ENCODE peak calls at places on chromosomes 2 and 18, in six cellular contexts. One of them, this sample, is unnamed.

GRCh38 chr2:199309411-199309810 is 148.3 kb downstream of the SATB2 start:
- DNase-seq in Panc1: no peak
- DNase-seq in CD8-positive, alpha-beta memory T cell: no peak
- DNase-seq in ascending aorta: no peak
- DNase-seq in PC-9: no peak
- DNase-seq in tibial nerve: no peak
- DNase-seq in this sample: no peak

GRCh38 chr18:76822510-76823165 is at the start of gene ZNF236:
- DNase-seq in PC-9: peak; percentile 41
- DNase-seq in Panc1: no peak
- DNase-seq in tibial nerve: peak; percentile 50
- DNase-seq in CD8-positive, alpha-beta memory T cell: peak; percentile 56
- DNase-seq in ascending aorta: no peak
- DNase-seq in this sample: peak; percentile 75

GRCh38 chr18:50527636-50528307 is 32.1 kb upstream of the MAPK4 start:
- DNase-seq in tibial nerve: no peak
- DNase-seq in ascending aorta: no peak
- DNase-seq in Panc1: no peak
- DNase-seq in PC-9: no peak
- DNase-seq in CD8-positive, alpha-beta memory T cell: no peak
- DNase-seq in this sample: no peak

GRCh38 chr2:126531029-126531428 is 124.9 kb upstream of the GYPC start:
- DNase-seq in PC-9: no peak
- DNase-seq in CD8-positive, alpha-beta memory T cell: no peak
- DNase-seq in Panc1: no peak
- DNase-seq in ascending aorta: no peak
- DNase-seq in tibial nerve: no peak
- DNase-seq in this sample: no peak

GRCh38 chr2:12717988-12718661 is 1.4 kb downstream of the TRIB2 start:
- DNase-seq in ascending aorta: no peak
- DNase-seq in Panc1: no peak
- DNase-seq in PC-9: peak; percentile 32
- DNase-seq in CD8-positive, alpha-beta memory T cell: no peak
- DNase-seq in tibial nerve: no peak
- DNase-seq in this sample: no peak

GRCh38 chr2:168577885-168578284 is 121.8 kb downstream of the CERS6 start:
- DNase-seq in CD8-positive, alpha-beta memory T cell: no peak
- DNase-seq in Panc1: no peak
- DNase-seq in ascending aorta: no peak
- DNase-seq in PC-9: no peak
- DNase-seq in tibial nerve: no peak
- DNase-seq in this sample: no peak

GRCh38 chr18:22024924-22025323 is 144.5 kb upstream of the GATA6 start:
- DNase-seq in tibial nerve: no peak
- DNase-seq in CD8-positive, alpha-beta memory T cell: no peak
- DNase-seq in ascending aorta: no peak
- DNase-seq in Panc1: no peak
- DNase-seq in PC-9: no peak
- DNase-seq in this sample: no peak

GRCh38 chr2:159902722-159903121 is 104.7 kb upstream of the CD302 start:
- DNase-seq in CD8-positive, alpha-beta memory T cell: no peak
- DNase-seq in PC-9: no peak
- DNase-seq in ascending aorta: no peak
- DNase-seq in tibial nerve: no peak
- DNase-seq in Panc1: no peak
- DNase-seq in this sample: no peak

GRCh38 chr2:175123254-175123653 is 44.7 kb downstream of the ATF2 start:
- DNase-seq in ascending aorta: no peak
- DNase-seq in PC-9: no peak
- DNase-seq in Panc1: no peak
- DNase-seq in tibial nerve: no peak
- DNase-seq in CD8-positive, alpha-beta memory T cell: no peak
- DNase-seq in this sample: no peak

GRCh38 chr18:11811009-11811408 is 40.2 kb upstream of the CHMP1B start:
- DNase-seq in tibial nerve: no peak
- DNase-seq in CD8-positive, alpha-beta memory T cell: no peak
- DNase-seq in PC-9: no peak
- DNase-seq in Panc1: no peak
- DNase-seq in ascending aorta: no peak
- DNase-seq in this sample: no peak

DNA sequence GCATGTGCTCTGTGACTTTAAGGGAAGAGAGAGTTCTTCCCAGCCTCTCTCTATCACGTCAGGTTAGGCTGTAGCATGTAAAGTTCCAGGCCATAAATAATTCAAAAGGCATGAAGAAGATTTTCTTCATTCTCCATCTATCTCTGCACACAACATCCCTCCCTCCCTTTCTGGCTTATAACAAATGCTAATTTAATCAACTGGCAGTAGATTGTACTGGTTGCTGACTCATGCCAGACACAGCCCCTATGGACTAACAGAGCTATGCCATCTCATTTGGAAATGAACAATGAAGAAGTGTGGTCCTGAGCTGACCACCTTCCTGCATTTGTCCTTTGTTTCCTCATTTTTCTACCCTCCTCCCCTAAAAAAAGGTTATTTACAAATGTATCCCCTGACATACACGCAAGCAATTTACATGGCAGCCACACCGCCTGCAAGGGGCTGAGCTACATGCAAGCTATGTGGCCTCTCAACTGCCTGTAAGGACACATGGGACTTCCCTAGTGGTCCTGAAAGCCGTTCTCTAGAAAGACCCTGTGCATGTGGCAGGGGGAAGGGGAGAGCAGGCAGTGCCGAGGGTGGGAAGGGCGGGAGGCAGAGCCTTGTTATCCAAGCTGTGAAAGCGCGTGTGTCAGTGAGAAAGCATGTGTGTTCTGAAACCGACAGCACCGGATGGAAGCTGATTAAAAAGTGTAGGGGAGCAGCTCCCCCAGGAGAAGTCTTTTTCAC is 90.9 kb upstream of the KLF7 start:
- DNase-seq in tibial nerve: no peak
- DNase-seq in ascending aorta: no peak
- DNase-seq in Panc1: no peak
- DNase-seq in CD8-positive, alpha-beta memory T cell: no peak
- DNase-seq in PC-9: no peak
- DNase-seq in this sample: no peak
- H3K27ac ChIP-seq in tibial nerve: no peak overlapping the region
- H3K27ac ChIP-seq in ascending aorta: no peak overlapping the region
- H3K27ac ChIP-seq in Panc1: no peak overlapping the region
- H3K27ac ChIP-seq in CD8-positive, alpha-beta memory T cell: no peak overlapping the region
- H3K27ac ChIP-seq in PC-9: no peak overlapping the region
- H3K27ac ChIP-seq in this sample: no peak overlapping the region

GRCh38 chr2:74327205-74327604 is 16.0 kb downstream of the SLC4A5 start:
- DNase-seq in tibial nerve: no peak
- DNase-seq in CD8-positive, alpha-beta memory T cell: no peak
- DNase-seq in ascending aorta: no peak
- DNase-seq in PC-9: no peak
- DNase-seq in Panc1: no peak
- DNase-seq in this sample: no peak

GRCh38 chr2:74327627-74328026 is 15.6 kb downstream of the SLC4A5 start:
- DNase-seq in Panc1: no peak
- DNase-seq in tibial nerve: no peak
- DNase-seq in ascending aorta: no peak
- DNase-seq in PC-9: no peak
- DNase-seq in CD8-positive, alpha-beta memory T cell: no peak
- DNase-seq in this sample: no peak

GRCh38 chr2:74328074-74328473 is 15.1 kb downstream of the SLC4A5 start:
- DNase-seq in Panc1: no peak
- DNase-seq in PC-9: no peak
- DNase-seq in ascending aorta: no peak
- DNase-seq in CD8-positive, alpha-beta memory T cell: no peak
- DNase-seq in tibial nerve: no peak
- DNase-seq in this sample: no peak

GRCh38 chr2:74328573-74328972 is 14.6 kb downstream of the SLC4A5 start:
- DNase-seq in Panc1: no peak
- DNase-seq in ascending aorta: no peak
- DNase-seq in PC-9: no peak
- DNase-seq in CD8-positive, alpha-beta memory T cell: no peak
- DNase-seq in tibial nerve: no peak
- DNase-seq in this sample: no peak

DNA sequence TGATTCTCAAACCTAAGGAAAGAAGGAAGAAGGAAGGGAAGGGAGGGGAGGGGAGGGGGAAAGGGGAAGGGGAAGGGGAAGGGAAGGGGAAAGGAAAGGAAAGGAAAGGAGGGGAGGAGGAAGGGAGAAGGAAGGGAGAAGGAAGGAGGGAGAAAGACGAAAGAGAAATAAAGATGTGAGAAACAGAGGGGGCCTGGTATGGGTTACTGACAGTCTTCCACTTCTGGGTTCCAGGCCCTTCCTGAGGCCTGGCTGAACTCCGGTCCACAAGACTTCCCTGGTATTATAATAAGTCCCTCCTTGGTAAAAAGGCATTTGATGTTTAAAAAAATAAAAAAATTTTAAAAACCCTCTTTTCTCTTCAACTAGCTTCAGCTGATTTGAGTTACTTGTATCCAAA is 17.4 kb downstream of the SLC4A5 start:
- DNase-seq in PC-9: no peak
- DNase-seq in CD8-positive, alpha-beta memory T cell: no peak
- DNase-seq in Panc1: no peak
- DNase-seq in ascending aorta: no peak
- DNase-seq in tibial nerve: no peak
- DNase-seq in this sample: no peak
- H3K27ac ChIP-seq in PC-9: no peak overlapping the region
- H3K27ac ChIP-seq in CD8-positive, alpha-beta memory T cell: no peak overlapping the region
- H3K27ac ChIP-seq in Panc1: no peak overlapping the region
- H3K27ac ChIP-seq in ascending aorta: no peak overlapping the region
- H3K27ac ChIP-seq in tibial nerve: no peak overlapping the region
- H3K27ac ChIP-seq in this sample: no peak overlapping the region

DNA sequence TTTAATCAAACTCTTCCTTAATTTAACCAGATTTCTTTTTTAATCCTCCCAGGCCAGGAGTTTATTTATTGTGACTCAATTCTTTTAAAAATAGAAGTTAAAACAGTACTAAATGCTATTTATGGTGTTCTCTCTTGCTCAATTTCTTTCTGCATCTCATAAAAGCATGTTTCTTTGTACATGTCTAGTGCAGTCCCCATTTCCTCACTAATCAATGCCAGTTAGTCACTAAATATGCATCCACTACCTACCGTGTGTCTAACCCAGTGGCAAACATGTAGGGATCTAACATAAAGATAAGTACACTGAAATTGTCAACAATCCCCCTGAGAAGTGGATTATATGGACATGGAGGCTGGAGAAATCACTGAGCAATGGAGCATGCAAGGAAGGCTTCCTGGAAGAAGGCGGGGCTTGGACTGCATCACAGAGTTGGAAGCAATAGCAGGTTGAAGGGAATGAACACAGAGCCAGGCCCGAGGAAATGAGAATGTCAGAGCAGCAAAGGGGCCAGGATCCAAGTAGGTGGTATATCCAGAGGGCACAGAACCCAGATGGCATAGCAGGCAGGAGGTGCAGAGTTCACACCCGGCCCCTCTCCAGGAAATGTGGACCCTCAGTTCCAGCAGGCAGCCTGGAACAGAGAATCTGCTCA is 105.3 kb upstream of the FOSL2 start:
- DNase-seq in ascending aorta: no peak
- DNase-seq in tibial nerve: no peak
- DNase-seq in CD8-positive, alpha-beta memory T cell: no peak
- DNase-seq in PC-9: no peak
- DNase-seq in Panc1: no peak
- DNase-seq in this sample: no peak
- H3K27ac ChIP-seq in ascending aorta: peak overlapping the region; percentile 92
- H3K27ac ChIP-seq in tibial nerve: no peak overlapping the region
- H3K27ac ChIP-seq in CD8-positive, alpha-beta memory T cell: no peak overlapping the region
- H3K27ac ChIP-seq in PC-9: no peak overlapping the region
- H3K27ac ChIP-seq in Panc1: no peak overlapping the region
- H3K27ac ChIP-seq in this sample: no peak overlapping the region

GRCh38 chr2:219250044-219250781 is 2.8 kb upstream of the TUBA4B start:
- DNase-seq in tibial nerve: no peak
- DNase-seq in PC-9: no peak
- DNase-seq in ascending aorta: no peak
- DNase-seq in Panc1: no peak
- DNase-seq in CD8-positive, alpha-beta memory T cell: no peak
- DNase-seq in this sample: no peak
- H3K27ac ChIP-seq in tibial nerve: peak overlapping the region; percentile 84
- H3K27ac ChIP-seq in PC-9: peak overlapping the region; percentile 78
- H3K27ac ChIP-seq in ascending aorta: peak overlapping the region; percentile 99
- H3K27ac ChIP-seq in Panc1: peak overlapping the region; percentile 65
- H3K27ac ChIP-seq in CD8-positive, alpha-beta memory T cell: peak overlapping the region; percentile 69
- H3K27ac ChIP-seq in this sample: peak overlapping the region; percentile 86

GRCh38 chr2:47346-48218 is 1.3 kb upstream of the FAM110C start:
- DNase-seq in Panc1: no peak
- DNase-seq in ascending aorta: no peak
- DNase-seq in PC-9: no peak
- DNase-seq in tibial nerve: no peak
- DNase-seq in CD8-positive, alpha-beta memory T cell: no peak
- DNase-seq in this sample: no peak
- H3K27ac ChIP-seq in Panc1: no peak overlapping the region
- H3K27ac ChIP-seq in ascending aorta: peak overlapping the region; percentile 86
- H3K27ac ChIP-seq in PC-9: peak overlapping the region; percentile 89
- H3K27ac ChIP-seq in tibial nerve: no peak overlapping the region
- H3K27ac ChIP-seq in CD8-positive, alpha-beta memory T cell: no peak overlapping the region
- H3K27ac ChIP-seq in this sample: peak overlapping the region; percentile 52

DNA sequence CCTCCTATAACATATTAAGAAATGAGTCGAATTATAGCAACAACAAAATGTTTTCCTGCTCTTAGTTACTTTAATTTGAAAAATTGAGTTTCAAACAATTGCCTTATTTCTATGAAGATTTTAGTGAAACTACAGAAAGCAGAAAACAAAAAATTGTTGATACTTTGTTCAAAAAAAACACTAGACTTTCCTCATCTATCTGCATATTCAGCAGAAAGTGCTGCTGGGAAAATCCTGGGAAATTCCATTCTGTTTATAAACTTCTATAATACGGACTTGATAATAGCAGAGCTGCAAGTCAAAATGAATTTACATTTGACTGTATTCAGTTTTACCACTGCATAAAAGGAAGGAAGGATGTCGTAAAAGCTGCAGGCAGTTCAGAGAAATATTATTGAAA is 24.9 kb upstream of the ERICH2 start:
- DNase-seq in tibial nerve: no peak
- DNase-seq in ascending aorta: no peak
- DNase-seq in CD8-positive, alpha-beta memory T cell: no peak
- DNase-seq in PC-9: no peak
- DNase-seq in Panc1: no peak
- DNase-seq in this sample: no peak
- H3K27ac ChIP-seq in tibial nerve: no peak overlapping the region
- H3K27ac ChIP-seq in ascending aorta: no peak overlapping the region
- H3K27ac ChIP-seq in CD8-positive, alpha-beta memory T cell: no peak overlapping the region
- H3K27ac ChIP-seq in PC-9: no peak overlapping the region
- H3K27ac ChIP-seq in Panc1: no peak overlapping the region
- H3K27ac ChIP-seq in this sample: no peak overlapping the region

This sample was measured in suprapubic skin.